ENCODE peak calls at places on chromosomes 1 and 21, in seven cellular contexts. N is OCI-LY7, R is lower lobe of right lung, T is breast epithelium, G is IMR-90, J is psoas muscle, S is GM23248. A is an unnamed sample.
A peak's percentile ranks its signal among the peaks of the same experiment; 100 is the strongest.

GRCh38 chr21:15057290-15057689 is 7.5 kb downstream of the NRIP1 start:
- DNase-seq in T (no peak), S (no peak), N (no peak), G (no peak), J (no peak), R (no peak), A (no peak)

GRCh38 chr1:15937706-15938168 is 38.2 kb downstream of the ZBTB17 start:
- DNase-seq in R (no peak), J (no peak), T (peak; percentile 11), S (peak; percentile 64), N (peak; percentile 39), G (peak; percentile 66), A (no peak)

GRCh38 chr1:21534674-21535378 is 25.6 kb downstream of the ALPL start:
- DNase-seq in N (peak; percentile 68), T (peak; percentile 44), R (no peak), G (peak; percentile 77), J (no peak), S (peak; percentile 28), A (no peak)

GRCh38 chr1:113452921-113453770 is 62.8 kb downstream of the MAGI3 start:
- DNase-seq in R (no peak), T (no peak), G (peak; percentile 66), J (no peak), S (peak; percentile 63), N (peak; percentile 32), A (no peak)

GRCh38 chr21:31781737-31782136 is 49.8 kb upstream of the SCAF4 start:
- DNase-seq in J (peak; percentile 20), N (no peak), S (peak; percentile 77), R (no peak), G (peak; percentile 53), T (no peak), A (no peak)

GRCh38 chr1:15849775-15850449 is 2.4 kb downstream of the SPEN start:
- DNase-seq in G (peak; percentile 60), J (no peak), R (no peak), T (no peak), N (peak; percentile 45), S (peak; percentile 84), A (no peak)

GRCh38 chr1:23424171-23424959 is at the start of gene TCEA3:
- DNase-seq in R (peak; percentile 66), G (no peak), J (peak; percentile 73), T (no peak), S (peak; percentile 57), N (no peak), A (no peak)

GRCh38 chr1:109823543-109824348 is 60.0 kb upstream of the EPS8L3 start:
- DNase-seq in S (peak; percentile 77), R (no peak), J (peak; percentile 73), T (no peak), N (no peak), G (no peak), A (no peak)

GRCh38 chr1:21924503-21925005 is 12.6 kb downstream of the HSPG2 start:
- DNase-seq in N (no peak), J (peak; percentile 77), S (peak; percentile 47), T (no peak), G (no peak), R (no peak), A (no peak)

GRCh38 chr1:200518524-200518923 is 102.0 kb downstream of the KIF14 start:
- DNase-seq in J (no peak), N (no peak), S (no peak), T (no peak), R (no peak), G (peak; percentile 28), A (no peak)

GRCh38 chr1:179870870-179871269 is 6.7 kb downstream of the TOR1AIP2 start:
- DNase-seq in G (no peak), R (no peak), T (no peak), S (no peak), J (no peak), N (no peak), A (no peak)

GRCh38 chr21:46124083-46124925 is 26.4 kb downstream of the COL6A2 start:
- DNase-seq in N (no peak), G (no peak), R (no peak), J (peak; percentile 14), T (no peak), S (no peak), A (no peak)

GRCh38 chr1:222554177-222554576 is 6.3 kb upstream of the HHIPL2 start:
- DNase-seq in R (no peak), N (no peak), J (no peak), S (no peak), T (no peak), G (no peak), A (no peak)

GRCh38 chr1:66403031-66403731 is 130.8 kb upstream of the SGIP1 start:
- DNase-seq in G (no peak), T (no peak), S (no peak), R (no peak), N (peak; percentile 66), J (no peak), A (no peak)

GRCh38 chr1:18929686-18930085 is 26.8 kb downstream of the IFFO2 start:
- DNase-seq in J (no peak), R (no peak), S (peak; percentile 64), N (no peak), T (no peak), G (peak; percentile 83), A (no peak)

GRCh38 chr1:115976062-115976899 is at the start of gene SLC22A15:
- DNase-seq in T (peak; percentile 18), J (peak; percentile 51), G (no peak), R (peak; percentile 91), N (peak; percentile 69), S (peak; percentile 80), A (no peak)

DNA sequence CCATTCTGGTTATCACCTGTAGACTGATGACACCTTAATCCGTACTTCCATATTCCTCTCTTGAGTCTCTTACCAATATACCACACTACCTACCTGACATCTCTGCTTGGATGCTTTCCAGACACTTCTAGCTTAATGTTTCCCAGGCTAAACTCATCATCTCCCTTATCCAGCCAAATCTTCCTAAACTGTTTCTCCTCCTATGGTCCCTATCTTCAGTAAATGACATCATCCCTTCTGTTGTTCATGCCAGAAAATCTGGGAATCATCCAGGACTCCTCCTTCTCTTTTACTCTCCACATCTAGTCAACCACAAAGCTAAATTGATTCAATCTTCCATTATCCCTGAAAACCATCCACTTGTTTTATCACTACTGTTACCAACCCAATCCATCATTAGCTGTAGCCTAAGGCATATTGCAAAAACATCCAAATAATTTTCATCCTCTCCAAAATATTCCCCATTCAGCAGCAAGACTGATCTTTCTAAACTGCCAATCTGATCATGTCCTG is 464.1 kb upstream of the BEND5 start:
- DNase-seq in N (no peak), G (no peak), J (no peak), S (no peak), R (no peak), T (no peak), A (no peak)
- H3K9me3 ChIP-seq in N (no peaks in the 10 kb centered on the region), G (no peaks in the 10 kb centered on the region), J (no peaks in the 10 kb centered on the region), S (no peaks in the 10 kb centered on the region), R (no peaks in the 10 kb centered on the region), T (no peaks in the 10 kb centered on the region), A (peaks cover 3% of the 10 kb centered on the region)

GRCh38 chr1:164343189-164343588 is 215.8 kb upstream of the PBX1 start:
- DNase-seq in S (no peak), J (no peak), G (no peak), R (no peak), N (no peak), T (no peak), A (no peak)
- H3K9me3 ChIP-seq in S (no peaks in the 10 kb centered on the region), J (peaks cover 8% of the 10 kb centered on the region), G (peaks cover 2% of the 10 kb centered on the region), R (peaks cover 14% of the 10 kb centered on the region), N (no peaks in the 10 kb centered on the region), T (peaks cover 11% of the 10 kb centered on the region), A (peaks cover 8% of the 10 kb centered on the region)

GRCh38 chr1:2824999-2825398 is 23.5 kb upstream of the TTC34 start:
- DNase-seq in G (no peak), S (no peak), R (peak; percentile 27), T (no peak), J (peak; percentile 5), N (no peak), A (no peak)

GRCh38 chr1:2821970-2822620 is 20.6 kb upstream of the TTC34 start:
- DNase-seq in R (peak; percentile 61), T (no peak), J (peak; percentile 25), N (peak; percentile 7), G (no peak), S (peak; percentile 24), A (no peak)

GRCh38 chr1:2825487-2826189 is 24.1 kb upstream of the TTC34 start:
- DNase-seq in T (no peak), G (no peak), J (peak; percentile 2), S (no peak), R (peak; percentile 28), N (no peak), A (no peak)

GRCh38 chr1:2822621-2823145 is 21.2 kb upstream of the TTC34 start:
- DNase-seq in S (no peak), R (peak; percentile 20), N (no peak), G (no peak), J (peak; percentile 6), T (no peak), A (no peak)

GRCh38 chr1:2823921-2824660 is 22.6 kb upstream of the TTC34 start:
- DNase-seq in J (no peak), S (no peak), T (no peak), G (no peak), N (no peak), R (peak; percentile 28), A (no peak)
- H3K9me3 ChIP-seq in J (no peaks in the 10 kb centered on the region), S (no peaks in the 10 kb centered on the region), T (peaks cover 22% of the 10 kb centered on the region), G (peaks cover 75% of the 10 kb centered on the region), N (no peaks in the 10 kb centered on the region), R (no peaks in the 10 kb centered on the region), A (no peaks in the 10 kb centered on the region)

GRCh38 chr1:152225678-152226077 is 1.7 kb upstream of the HRNR start:
- DNase-seq in N (no peak), J (no peak), S (peak; percentile 4), R (no peak), T (no peak), G (no peak), A (no peak)

GRCh38 chr1:152218762-152219436 is 5.1 kb downstream of the HRNR start:
- DNase-seq in S (no peak), T (no peak), R (no peak), G (no peak), J (no peak), N (no peak), A (no peak)

GRCh38 chr1:152224093-152224492 is at the start of gene HRNR:
- DNase-seq in S (no peak), N (no peak), R (no peak), T (no peak), G (no peak), J (no peak), A (no peak)

DNA sequence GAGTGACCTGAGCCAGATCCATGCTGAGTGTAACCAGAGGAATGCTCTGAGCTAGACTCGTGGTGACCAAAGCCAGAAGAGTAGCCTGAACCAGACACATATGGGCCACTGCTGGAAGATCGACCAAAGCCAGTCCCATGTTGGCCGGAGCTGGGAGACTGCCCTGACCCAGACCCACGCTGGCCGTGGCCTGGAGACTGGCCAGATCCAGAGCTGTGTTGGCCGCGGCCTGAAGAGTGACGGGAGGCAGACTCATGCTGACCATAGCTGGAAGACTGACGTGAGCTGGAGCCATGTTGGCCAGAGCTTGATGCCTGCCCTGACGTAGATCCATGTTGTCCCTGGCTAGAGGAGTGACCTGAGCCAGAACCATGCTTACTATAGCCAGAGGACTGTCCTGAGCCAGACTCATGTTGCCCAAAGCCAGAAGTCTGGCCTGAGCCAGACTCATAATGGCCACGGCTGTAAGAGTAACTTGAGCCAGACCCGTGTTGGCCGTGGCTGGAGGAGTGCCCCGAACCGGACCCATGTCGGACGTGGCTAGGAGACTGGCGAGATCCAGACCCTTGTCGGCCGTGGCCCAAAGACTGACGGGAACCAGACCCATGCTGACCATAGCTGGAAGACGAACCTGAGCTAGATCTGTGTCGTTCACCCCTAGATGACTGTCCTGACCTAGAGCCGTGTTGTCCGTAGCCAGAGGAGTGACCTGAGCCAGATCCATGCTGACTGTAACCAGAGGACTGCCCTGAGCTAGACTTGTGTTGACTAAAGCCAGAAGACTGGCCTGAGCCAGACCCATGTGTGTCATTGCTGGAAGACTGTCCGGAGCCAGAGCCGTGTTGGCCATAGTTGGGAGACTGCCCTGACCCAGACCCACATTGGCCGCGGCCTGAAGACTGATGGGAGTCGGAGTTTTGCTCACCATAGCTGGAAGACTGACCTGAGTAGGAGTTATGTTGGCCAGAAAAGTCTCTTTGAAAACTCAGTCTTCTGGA is 3.5 kb downstream of the HRNR start:
- DNase-seq in T (no peak), R (no peak), G (no peak), N (no peak), J (no peak), S (no peak), A (no peak)
- H3K9me3 ChIP-seq in T (peaks cover 4% of the 10 kb centered on the region), R (no peaks in the 10 kb centered on the region), G (peaks cover 16% of the 10 kb centered on the region), N (no peaks in the 10 kb centered on the region), J (no peaks in the 10 kb centered on the region), S (no peaks in the 10 kb centered on the region), A (no peaks in the 10 kb centered on the region)